ENCODE peak calls at places on chromosomes 4 and X, in seven cellular contexts. K, X, M, E, L, D and I are unnamed samples.

GRCh38 chr4:93710101-93710846 is 118.3 kb upstream of the ATOH1 start:
- DNase-seq in X (no peak), E (peak; percentile 49), D (no peak), M (peak; percentile 17), K (no peak), L (no peak), I (no peak)

GRCh38 chr4:171186700-171187099 is 626.5 kb upstream of the GALNTL6 start:
- DNase-seq in E (no peak), L (no peak), D (no peak), M (no peak), X (no peak), K (no peak), I (no peak)

GRCh38 chr4:156594619-156595018 is 377.0 kb downstream of the PDGFC start:
- DNase-seq in M (peak; percentile 43), X (no peak), E (peak; percentile 9), L (no peak), K (no peak), D (no peak), I (peak; percentile 45)

GRCh38 chrX:41480508-41481260 is 33.5 kb downstream of the NYX start:
- DNase-seq in K (no peak), E (no peak), M (no peak), L (no peak), D (no peak), X (no peak), I (no peak)

GRCh38 chr4:111778543-111778942 is 366.7 kb upstream of the FAM241A start:
- DNase-seq in X (no peak), D (no peak), M (no peak), E (no peak), K (no peak), L (no peak), I (no peak)

GRCh38 chrX:27996132-27996531 is 14.9 kb upstream of the DCAF8L1 start:
- DNase-seq in L (no peak), K (no peak), D (no peak), X (no peak), M (no peak), E (no peak), I (no peak)

GRCh38 chrX:69020316-69020715 is 144.9 kb downstream of the PJA1 start:
- DNase-seq in X (no peak), L (no peak), K (no peak), E (no peak), M (no peak), D (no peak), I (no peak)

GRCh38 chr4:57148831-57149230 is 38.6 kb upstream of the IGFBP7 start:
- DNase-seq in X (no peak), D (no peak), E (peak; percentile 63), K (no peak), M (no peak), L (no peak), I (no peak)

GRCh38 chrX:139828830-139829229 is 104.0 kb downstream of the ATP11C start:
- DNase-seq in K (no peak), D (no peak), X (no peak), L (no peak), E (no peak), M (no peak), I (no peak)

GRCh38 chr4:184287697-184288255 is 70.1 kb upstream of the ENPP6 start:
- DNase-seq in X (no peak), L (no peak), D (no peak), K (no peak), E (peak; percentile 73), M (no peak), I (no peak)

GRCh38 chrX:78092296-78092695 is 11.8 kb upstream of the PGK1 start:
- DNase-seq in L (no peak), X (no peak), D (no peak), M (no peak), E (peak; percentile 57), K (no peak), I (no peak)

GRCh38 chr4:140309124-140309870 is 64.1 kb upstream of the SCOC start:
- DNase-seq in E (peak; percentile 24), K (no peak), L (no peak), M (no peak), D (no peak), X (no peak), I (peak; percentile 21)

GRCh38 chr4:168900080-168900479 is 110.0 kb downstream of the CBR4 start:
- DNase-seq in X (no peak), M (no peak), K (no peak), E (no peak), L (no peak), D (no peak), I (peak; percentile 41)

GRCh38 chrX:136185409-136186022 is 38.2 kb downstream of the FHL1 start:
- DNase-seq in X (no peak), K (no peak), M (no peak), E (peak; percentile 41), D (no peak), L (no peak), I (no peak)